ENCODE peak calls at places on chromosomes 3 and 15, in six cellular contexts. M is activated T-cell treated with anti-CD3 and anti-CD28 coated beads for 4 hours, H is T follicular helper cell, K is GM23248, L is endodermal cell, W is SHP77. Q is an unnamed sample.

GRCh38 chr3:111539351-111540331 is 2.4 kb upstream of the CD96 start:
- DNase-seq in H (peak), K (peak), W (peak), M (peak), L (peak), Q (no peak)

GRCh38 chr15:58200739-58201138 is 62.6 kb downstream of the AQP9 start:
- DNase-seq in W (no peak), L (no peak), M (no peak), H (no peak), K (no peak), Q (no peak)

GRCh38 chr3:58613236-58614132 is 36.3 kb upstream of the FAM107A start:
- DNase-seq in M (no peak), K (no peak), L (no peak), W (no peak), H (no peak), Q (no peak)

GRCh38 chr3:79161941-79162340 is 605.9 kb downstream of the ROBO1 start:
- DNase-seq in K (peak), W (no peak), L (no peak), M (no peak), H (no peak), Q (no peak)

GRCh38 chr3:170330366-170330765 is 27.1 kb upstream of the SKIL start:
- DNase-seq in W (no peak), H (no peak), L (no peak), K (peak), M (no peak), Q (no peak)

GRCh38 chr15:43465105-43465504 is 27.9 kb downstream of the TP53BP1 start:
- DNase-seq in K (peak), L (no peak), M (no peak), W (no peak), H (no peak), Q (no peak)

GRCh38 chr15:69748131-69748530 is 295.5 kb downstream of the RPLP1 start:
- DNase-seq in H (no peak), K (no peak), L (no peak), M (no peak), W (no peak), Q (no peak)

GRCh38 chr15:40871749-40872617 is 2.1 kb downstream of the RHOV start:
- DNase-seq in H (no peak), K (no peak), L (peak), W (no peak), M (peak), Q (no peak)

GRCh38 chr15:52185151-52185561 is 6.0 kb downstream of the GNB5 start:
- DNase-seq in K (no peak), W (no peak), L (no peak), H (no peak), M (no peak), Q (no peak)

GRCh38 chr3:168968611-168969010 is 694.9 kb downstream of the MECOM start:
- DNase-seq in K (peak), W (no peak), H (no peak), M (no peak), L (no peak), Q (no peak)

GRCh38 chr3:41265011-41265545 is 65.8 kb downstream of the CTNNB1 start:
- DNase-seq in K (peak), H (no peak), W (no peak), M (no peak), L (no peak), Q (no peak)

GRCh38 chr3:87733671-87734367 is 325.0 kb downstream of the CGGBP1 start:
- DNase-seq in W (no peak), K (no peak), H (no peak), L (peak), M (no peak), Q (no peak)

GRCh38 chr15:62977952-62978811 is 64.4 kb upstream of the TPM1 start:
- DNase-seq in M (no peak), L (no peak), W (no peak), H (no peak), K (peak), Q (no peak)

GRCh38 chr3:146747928-146748327 is 142.8 kb upstream of the PLSCR5 start:
- DNase-seq in K (peak), H (no peak), W (no peak), M (no peak), L (no peak), Q (no peak)

GRCh38 chr3:155876537-155876936 is 6.1 kb downstream of the GMPS start:
- DNase-seq in W (no peak), M (no peak), H (no peak), K (no peak), L (no peak), Q (no peak)

GRCh38 chr3:178419078-178419477 is 117.2 kb upstream of the KCNMB2 start:
- DNase-seq in H (no peak), K (peak), M (no peak), L (no peak), W (peak), Q (no peak)

GRCh38 chr3:56309465-56309864 is 158.8 kb downstream of the ERC2 start:
- DNase-seq in M (no peak), L (no peak), K (no peak), W (no peak), H (no peak), Q (no peak)

GRCh38 chr3:64145438-64145837 is 79.8 kb downstream of the PRICKLE2 start:
- DNase-seq in K (no peak), M (no peak), L (no peak), H (no peak), W (no peak), Q (no peak)

GRCh38 chr15:38652998-38653397 is 88.4 kb upstream of the RASGRP1 start:
- DNase-seq in M (peak), L (no peak), H (peak), W (no peak), K (no peak), Q (no peak)

GRCh38 chr3:172102123-172102882 is 62.9 kb downstream of the FNDC3B start:
- DNase-seq in M (no peak), W (no peak), L (no peak), H (peak), K (no peak), Q (no peak)

GRCh38 chr15:78212546-78213424 is 21.6 kb downstream of the ACSBG1 start:
- DNase-seq in L (peak), W (peak), K (peak), H (no peak), M (no peak), Q (no peak)